ENCODE peak calls at places on chromosome 5, in ten cellular contexts. R is ascending aorta; S is ovary; L is PC-9; C is colonic mucosa; N is mammary epithelial cell; E is A673; U is pancreas; Y is CD8-positive, alpha-beta T cell; F is HCT116. X is an unnamed sample.

GRCh38 chr5:130992095-130992494 is 173.0 kb downstream of the HINT1 start:
- DNase-seq in R (no peak), S (no peak), L (no peak), C (no peak), N (no peak), E (peak; percentile 96), U (no peak), Y (no peak), F (no peak), X (no peak)

GRCh38 chr5:57171818-57172465 is 1.9 kb upstream of the GPBP1 start:
- DNase-seq in R (no peak), S (no peak), L (peak; percentile 51), C (peak; percentile 31), N (peak; percentile 68), E (no peak), U (no peak), Y (no peak), F (no peak), X (peak; percentile 53)

GRCh38 chr5:77770293-77771005 is 5.7 kb downstream of the TBCA start:
- DNase-seq in R (no peak), S (no peak), L (no peak), C (no peak), N (peak; percentile 71), E (no peak), U (no peak), Y (no peak), F (no peak), X (no peak)

GRCh38 chr5:143506881-143507552 is 103.5 kb upstream of the NR3C1 start:
- DNase-seq in R (no peak), S (no peak), L (peak; percentile 45), C (no peak), N (peak; percentile 90), E (peak; percentile 33), U (peak; percentile 59), Y (no peak), F (no peak), X (no peak)

GRCh38 chr5:1129725-1130082 is 17.8 kb upstream of the SLC12A7 start:
- DNase-seq in R (no peak), S (no peak), L (peak; percentile 95), C (peak; percentile 87), N (no peak), E (no peak), U (peak; percentile 83), Y (no peak), F (no peak), X (no peak)

GRCh38 chr5:133962131-133962530 is 6.3 kb downstream of the C5orf15 start:
- DNase-seq in R (no peak), S (no peak), L (no peak), C (no peak), N (no peak), E (no peak), U (no peak), Y (no peak), F (no peak), X (no peak)

GRCh38 chr5:176352116-176352878 is 9.3 kb downstream of the KIAA1191 start:
- DNase-seq in R (no peak), S (no peak), L (no peak), C (no peak), N (no peak), E (no peak), U (no peak), Y (no peak), F (no peak), X (no peak)

GRCh38 chr5:174433098-174433497 is 291.3 kb upstream of the MSX2 start:
- DNase-seq in R (no peak), S (no peak), L (no peak), C (no peak), N (no peak), E (no peak), U (no peak), Y (no peak), F (no peak), X (no peak)

GRCh38 chr5:22242532-22242931 is 610.6 kb downstream of the CDH12 start:
- DNase-seq in R (no peak), S (no peak), L (no peak), C (no peak), N (no peak), E (peak; percentile 19), U (no peak), Y (no peak), F (no peak), X (peak; percentile 62)

GRCh38 chr5:163563112-163563511 is 57.7 kb downstream of the MAT2B start:
- DNase-seq in R (no peak), S (no peak), L (no peak), C (no peak), N (no peak), E (no peak), U (no peak), Y (no peak), F (no peak), X (no peak)

DNA sequence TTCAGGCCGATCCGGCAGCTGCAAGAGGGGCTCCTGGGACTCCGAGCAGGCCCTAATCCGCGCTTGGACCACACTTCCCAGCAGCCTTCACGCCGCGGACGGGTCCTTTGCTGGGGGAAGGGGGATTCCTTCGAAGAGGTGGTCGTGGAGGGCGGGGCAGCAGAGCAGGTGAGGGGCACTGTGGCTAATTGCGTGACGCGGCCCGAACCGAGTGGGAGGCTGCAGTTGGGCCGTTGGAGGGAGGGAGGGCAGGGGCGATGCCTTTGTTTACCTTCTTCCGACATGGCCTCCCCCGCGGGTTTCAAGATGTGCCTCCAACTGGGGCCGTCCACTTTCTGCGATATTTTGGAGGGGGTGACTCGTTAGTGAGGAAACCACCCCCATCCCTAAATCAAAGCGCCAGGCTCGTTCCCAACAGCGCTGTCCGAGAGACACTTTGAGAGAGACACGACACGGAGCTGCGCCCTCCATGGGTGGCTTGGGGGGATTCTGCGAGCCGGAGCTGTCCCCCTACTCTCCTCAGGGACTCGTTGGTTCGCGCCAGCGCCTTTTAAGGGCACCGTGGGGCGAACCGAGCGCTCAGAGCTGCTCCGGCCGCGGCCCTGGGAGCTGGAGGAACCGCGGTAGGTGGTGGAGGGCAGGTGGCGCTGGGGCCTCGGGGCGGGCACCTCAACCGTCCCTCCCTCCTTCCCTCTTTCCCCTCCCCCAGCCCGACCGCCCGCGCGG is at the start of gene FAM53C:
- DNase-seq in R (peak; percentile 69), S (peak; percentile 93), L (peak; percentile 98), C (peak; percentile 91), N (peak; percentile 93), E (peak; percentile 94), U (peak; percentile 94), Y (peak; percentile 90), F (peak; percentile 89), X (peak; percentile 97)
- TF ChIP-seq CTCF in R (no peak), S (no peak), L (no peak), C (no peak), N (no peak), E (no peak), U (no peak), Y (no peak), F (no peak), X (no peak)

DNA sequence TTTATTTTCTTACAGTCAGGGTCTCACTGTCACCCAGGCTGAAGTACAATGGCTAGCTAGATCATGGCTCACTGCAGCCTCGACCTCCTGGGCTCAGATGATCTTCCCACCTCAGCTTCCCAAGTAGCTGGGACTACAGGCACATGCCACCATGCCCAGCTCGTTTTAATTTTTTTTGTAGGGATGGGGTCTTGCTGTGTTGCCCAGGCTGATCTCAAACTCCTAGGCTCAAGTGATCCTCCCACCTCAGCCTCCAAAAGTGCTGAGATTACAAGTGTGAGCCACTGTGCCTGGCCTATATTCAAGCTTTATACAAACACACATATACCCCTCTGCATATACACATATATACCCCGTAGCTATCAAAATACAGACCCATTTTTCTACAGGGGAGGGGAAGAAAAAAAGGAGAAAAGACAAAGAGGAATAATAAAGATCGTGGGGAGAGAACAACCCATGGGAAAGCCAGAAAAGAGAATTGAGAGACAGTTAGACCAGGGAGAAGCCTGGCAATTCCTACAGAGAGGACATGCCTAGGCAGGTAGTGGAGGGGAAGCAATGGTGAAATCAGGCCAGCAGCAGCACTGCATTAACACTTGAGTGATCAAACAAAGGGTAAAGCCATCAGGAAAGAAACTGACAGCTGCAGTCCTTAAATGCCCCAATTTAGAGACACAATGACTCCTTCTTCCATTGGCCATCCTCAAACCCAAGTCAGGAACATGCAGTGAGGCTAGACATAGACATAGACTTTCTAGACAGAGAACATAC is 102.7 kb downstream of the EFNA5 start:
- DNase-seq in R (no peak), S (no peak), L (no peak), C (no peak), N (peak; percentile 79), E (no peak), U (no peak), Y (no peak), F (no peak), X (no peak)
- H3K4me1 ChIP-seq in R (peaks cover 25% of the 10 kb centered on the region), S (peaks cover 5% of the 10 kb centered on the region), L (peaks cover 80% of the 10 kb centered on the region), C (peaks cover 4% of the 10 kb centered on the region), N (peaks cover 65% of the 10 kb centered on the region), E (peaks cover 23% of the 10 kb centered on the region), U (peaks cover 7% of the 10 kb centered on the region), Y (peaks cover 3% of the 10 kb centered on the region), F (no peaks in the 10 kb centered on the region), X (peaks cover 62% of the 10 kb centered on the region)

GRCh38 chr5:80187274-80187673 is 68.6 kb downstream of the SERINC5 start:
- DNase-seq in R (no peak), S (no peak), L (no peak), C (no peak), N (no peak), E (no peak), U (no peak), Y (no peak), F (no peak), X (no peak)

GRCh38 chr5:80189701-80190100 is 66.1 kb downstream of the SERINC5 start:
- DNase-seq in R (no peak), S (no peak), L (no peak), C (no peak), N (no peak), E (no peak), U (no peak), Y (no peak), F (no peak), X (no peak)

GRCh38 chr5:80187691-80188090 is 68.2 kb downstream of the SERINC5 start:
- DNase-seq in R (no peak), S (no peak), L (no peak), C (no peak), N (no peak), E (peak; percentile 53), U (no peak), Y (no peak), F (no peak), X (no peak)

GRCh38 chr5:80190960-80191359 is 64.9 kb downstream of the SERINC5 start:
- DNase-seq in R (no peak), S (no peak), L (no peak), C (no peak), N (no peak), E (no peak), U (no peak), Y (no peak), F (no peak), X (no peak)

GRCh38 chr5:80189201-80189600 is 66.6 kb downstream of the SERINC5 start:
- DNase-seq in R (no peak), S (no peak), L (no peak), C (no peak), N (no peak), E (no peak), U (no peak), Y (no peak), F (no peak), X (no peak)
- H3K27ac ChIP-seq in R (no peak overlapping the region), S (no peak overlapping the region), L (peak overlapping the region; percentile 99), C (no peak overlapping the region), N (no peak overlapping the region), E (no peak overlapping the region), U (no peak overlapping the region), Y (peak overlapping the region; percentile 51), F (no peak overlapping the region), X (no peak overlapping the region)

DNA sequence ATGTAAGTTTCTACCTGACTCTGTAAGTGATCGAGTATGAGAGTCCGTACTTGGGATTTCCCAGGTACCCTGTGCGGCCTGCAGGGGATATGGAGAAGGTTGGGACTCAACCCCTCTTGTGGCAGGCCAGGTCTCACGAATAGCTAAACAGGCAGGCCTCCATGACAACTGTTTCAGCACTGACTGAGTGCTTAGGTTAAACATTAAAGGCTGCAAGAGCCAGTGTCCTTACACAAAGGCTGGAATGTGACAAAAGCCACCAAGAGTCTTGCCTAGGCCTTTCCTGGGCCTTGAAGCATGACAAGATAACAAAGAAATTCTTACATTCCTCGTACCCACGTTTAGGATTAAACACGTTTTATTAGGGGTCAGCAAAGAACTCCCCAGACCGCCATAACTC is 58.6 kb downstream of the THBS4 start:
- DNase-seq in R (no peak), S (no peak), L (no peak), C (no peak), N (no peak), E (no peak), U (peak; percentile 16), Y (no peak), F (no peak), X (peak; percentile 83)
- TF ChIP-seq CTCF in R (no peak), S (no peak), L (no peak), C (no peak), N (no peak), E (no peak), U (no peak), Y (no peak), F (no peak), X (peak; percentile 61)